ENCODE peak calls at places on chromosomes 11 and 22, in five cellular contexts. One of them, this sample, is unnamed.

GRCh38 chr22:24039046-24039445 is 27.9 kb downstream of the CABIN1 start:
- DNase-seq in progenitor cell of endocrine pancreas: no peak
- DNase-seq in H54: no peak
- DNase-seq in T-cell: no peak
- DNase-seq in NCI-H1930: no peak
- DNase-seq in this sample: no peak

GRCh38 chr11:109914038-109914437 is 179.2 kb upstream of the ZC3H12C start:
- DNase-seq in progenitor cell of endocrine pancreas: no peak
- DNase-seq in H54: no peak
- DNase-seq in T-cell: no peak
- DNase-seq in NCI-H1930: no peak
- DNase-seq in this sample: no peak

GRCh38 chr11:10394229-10395100 is 60.6 kb upstream of the AMPD3 start:
- DNase-seq in progenitor cell of endocrine pancreas: no peak
- DNase-seq in H54: no peak
- DNase-seq in T-cell: no peak
- DNase-seq in NCI-H1930: no peak
- DNase-seq in this sample: no peak

GRCh38 chr11:17077240-17077519 is 287 bp downstream of the RPS13 start:
- DNase-seq in progenitor cell of endocrine pancreas: no peak
- DNase-seq in H54: no peak
- DNase-seq in T-cell: no peak
- DNase-seq in NCI-H1930: no peak
- DNase-seq in this sample: no peak

GRCh38 chr22:41966607-41967240 is 2.5 kb upstream of the SEPTIN3 start:
- DNase-seq in progenitor cell of endocrine pancreas: no peak
- DNase-seq in H54: no peak
- DNase-seq in T-cell: no peak
- DNase-seq in NCI-H1930: peak
- DNase-seq in this sample: no peak

GRCh38 chr11:1834132-1834610 is 619 bp upstream of the SYT8 start:
- DNase-seq in progenitor cell of endocrine pancreas: no peak
- DNase-seq in H54: no peak
- DNase-seq in T-cell: no peak
- DNase-seq in NCI-H1930: no peak
- DNase-seq in this sample: no peak

GRCh38 chr22:27752771-27753170 is 48.8 kb downstream of the MN1 start:
- DNase-seq in progenitor cell of endocrine pancreas: no peak
- DNase-seq in H54: peak
- DNase-seq in T-cell: no peak
- DNase-seq in NCI-H1930: no peak
- DNase-seq in this sample: no peak

GRCh38 chr11:67071420-67072284 is 15.0 kb downstream of the RHOD start:
- DNase-seq in progenitor cell of endocrine pancreas: peak
- DNase-seq in H54: peak
- DNase-seq in T-cell: peak
- DNase-seq in NCI-H1930: no peak
- DNase-seq in this sample: peak

GRCh38 chr11:22454461-22454860 is 116.3 kb downstream of the SLC17A6 start:
- DNase-seq in progenitor cell of endocrine pancreas: no peak
- DNase-seq in H54: no peak
- DNase-seq in T-cell: no peak
- DNase-seq in NCI-H1930: no peak
- DNase-seq in this sample: no peak

GRCh38 chr22:39360674-39361413 is 11.1 kb downstream of the SYNGR1 start:
- DNase-seq in progenitor cell of endocrine pancreas: no peak
- DNase-seq in H54: peak
- DNase-seq in T-cell: no peak
- DNase-seq in NCI-H1930: no peak
- DNase-seq in this sample: no peak